ENCODE peak calls at places on chromosomes 13 and 19, in four cellular contexts. R is fibroblast of the aortic adventitia, V is cardiac fibroblast, S is kidney epithelial cell. Y is an unnamed sample.
A peak's percentile ranks its signal among the peaks of the same experiment; 100 is the strongest.

GRCh38 chr13:98232456-98232855 is 55.4 kb upstream of the RNF113B start:
- DNase-seq in R (no peak), V (no peak), S (no peak), Y (no peak)

GRCh38 chr19:12200020-12200419 is 37.1 kb downstream of the ZNF136 start:
- DNase-seq in R (no peak), V (no peak), S (no peak), Y (no peak)

GRCh38 chr13:27396252-27396846 is 28.1 kb upstream of the GTF3A start:
- DNase-seq in R (no peak), V (no peak), S (no peak), Y (no peak)

GRCh38 chr19:8654591-8655339 is 24.3 kb downstream of the NFILZ start:
- DNase-seq in R (peak; percentile 45), V (peak; percentile 50), S (no peak), Y (no peak)

GRCh38 chr19:49514151-49514550 is 1.7 kb downstream of the FCGRT start:
- DNase-seq in R (no peak), V (no peak), S (no peak), Y (no peak)

GRCh38 chr13:100722517-100722916 is 47.9 kb upstream of the TMTC4 start:
- DNase-seq in R (no peak), V (no peak), S (no peak), Y (no peak)

GRCh38 chr19:7658219-7658686 is 10.6 kb upstream of the RETN start:
- DNase-seq in R (no peak), V (no peak), S (no peak), Y (no peak)

GRCh38 chr19:17394891-17395415 is 957 bp upstream of the CCDC194 start:
- DNase-seq in R (no peak), V (peak; percentile 60), S (no peak), Y (no peak)

GRCh38 chr13:110887242-110887954 is 27.5 kb downstream of the ANKRD10 start:
- DNase-seq in R (no peak), V (no peak), S (no peak), Y (no peak)

GRCh38 chr19:5154129-5154798 is 185.4 kb downstream of the KDM4B start:
- DNase-seq in R (no peak), V (peak; percentile 22), S (no peak), Y (no peak)

GRCh38 chr19:4709440-4710280 is 14.0 kb downstream of the DPP9 start:
- DNase-seq in R (no peak), V (no peak), S (no peak), Y (no peak)

GRCh38 chr13:46180393-46180792 is 1.6 kb downstream of the LCP1 start:
- DNase-seq in R (no peak), V (no peak), S (no peak), Y (no peak)

GRCh38 chr13:85093808-85094207 is 705.4 kb downstream of the SLITRK6 start:
- DNase-seq in R (no peak), V (peak; percentile 31), S (no peak), Y (no peak)

GRCh38 chr19:40445945-40446784 is 2.0 kb upstream of the SERTAD3 start:
- DNase-seq in R (no peak), V (no peak), S (no peak), Y (no peak)

GRCh38 chr13:89627991-89628390 is 1719.5 kb upstream of the MIR17HG start:
- DNase-seq in R (no peak), V (no peak), S (peak; percentile 54), Y (no peak)

GRCh38 chr13:25371158-25371557 is 616 bp upstream of the ATP8A2 start:
- DNase-seq in R (no peak), V (no peak), S (no peak), Y (no peak)

GRCh38 chr19:46493236-46494114 is 2.2 kb downstream of the PNMA8B start:
- DNase-seq in R (peak; percentile 11), V (no peak), S (no peak), Y (no peak)

DNA sequence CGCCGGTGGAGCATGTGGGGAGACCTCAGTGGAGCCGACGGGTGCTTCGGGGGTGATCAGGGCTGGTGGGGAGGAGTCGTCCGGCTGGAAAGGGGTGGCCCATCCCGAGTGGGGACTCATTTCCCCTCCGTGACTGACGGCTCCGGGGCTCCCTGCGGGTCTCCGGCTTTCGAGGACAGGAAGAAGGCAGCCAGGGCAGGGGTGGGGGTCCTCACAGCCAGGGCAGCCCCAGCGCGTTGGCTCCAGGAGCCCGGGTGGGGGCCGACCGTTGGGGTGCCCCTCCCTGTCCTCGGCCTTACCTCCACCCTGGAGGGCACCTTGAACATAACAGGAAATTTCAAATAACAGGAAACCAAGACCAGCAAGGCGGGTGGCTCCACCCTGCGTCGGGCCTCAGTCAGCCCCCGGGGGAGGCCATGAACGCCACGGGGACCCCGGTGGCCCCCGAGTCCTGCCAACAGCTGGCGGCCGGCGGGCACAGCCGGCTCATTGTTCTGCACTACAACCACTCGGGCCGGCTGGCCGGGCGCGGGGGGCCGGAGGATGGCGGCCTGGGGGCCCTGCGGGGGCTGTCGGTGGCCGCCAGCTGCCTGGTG is at the start of gene S1PR4:
- DNase-seq in R (no peak), V (no peak), S (no peak), Y (no peak)
- H3K4me3 ChIP-seq in R (no peak within 1 kb of the TSS), V (no peak within 1 kb of the TSS), S (no peak within 1 kb of the TSS), Y (no peak within 1 kb of the TSS)

GRCh38 chr13:43879323-43880181 is at the start of the genes CCDC122 and LACC1:
- DNase-seq in R (peak; percentile 76), V (peak; percentile 86), S (peak; percentile 35), Y (peak; percentile 29)
- TF ChIP-seq CTCF in R (no peak), V (no peak), S (no peak), Y (no peak)

GRCh38 chr19:2579678-2580280 is 103.9 kb downstream of the GADD45B start:
- DNase-seq in R (no peak), V (no peak), S (no peak), Y (no peak)
- H3K4me3 ChIP-seq in R (peak overlapping the region; percentile 57), V (peak overlapping the region; percentile 27), S (no peak overlapping the region), Y (peak overlapping the region; percentile 52)

DNA sequence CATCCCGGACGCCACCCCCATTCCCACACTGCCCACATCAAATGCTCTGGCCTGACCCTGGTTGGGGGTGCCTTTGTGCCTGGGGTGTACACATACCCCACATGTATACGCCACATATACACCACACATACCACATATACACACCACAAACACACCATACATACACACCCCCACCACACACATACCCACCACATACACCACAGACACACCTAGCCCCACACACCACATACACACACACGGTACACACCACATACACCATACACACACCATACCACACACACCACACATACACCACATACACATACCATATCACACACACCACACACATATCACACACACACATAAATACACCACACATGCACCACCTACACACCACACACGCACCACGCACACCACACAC is 10.2 kb downstream of the ERFL start:
- DNase-seq in R (no peak), V (no peak), S (no peak), Y (no peak)
- TF ChIP-seq CTCF in R (no peak), V (no peak), S (no peak), Y (no peak)

DNA sequence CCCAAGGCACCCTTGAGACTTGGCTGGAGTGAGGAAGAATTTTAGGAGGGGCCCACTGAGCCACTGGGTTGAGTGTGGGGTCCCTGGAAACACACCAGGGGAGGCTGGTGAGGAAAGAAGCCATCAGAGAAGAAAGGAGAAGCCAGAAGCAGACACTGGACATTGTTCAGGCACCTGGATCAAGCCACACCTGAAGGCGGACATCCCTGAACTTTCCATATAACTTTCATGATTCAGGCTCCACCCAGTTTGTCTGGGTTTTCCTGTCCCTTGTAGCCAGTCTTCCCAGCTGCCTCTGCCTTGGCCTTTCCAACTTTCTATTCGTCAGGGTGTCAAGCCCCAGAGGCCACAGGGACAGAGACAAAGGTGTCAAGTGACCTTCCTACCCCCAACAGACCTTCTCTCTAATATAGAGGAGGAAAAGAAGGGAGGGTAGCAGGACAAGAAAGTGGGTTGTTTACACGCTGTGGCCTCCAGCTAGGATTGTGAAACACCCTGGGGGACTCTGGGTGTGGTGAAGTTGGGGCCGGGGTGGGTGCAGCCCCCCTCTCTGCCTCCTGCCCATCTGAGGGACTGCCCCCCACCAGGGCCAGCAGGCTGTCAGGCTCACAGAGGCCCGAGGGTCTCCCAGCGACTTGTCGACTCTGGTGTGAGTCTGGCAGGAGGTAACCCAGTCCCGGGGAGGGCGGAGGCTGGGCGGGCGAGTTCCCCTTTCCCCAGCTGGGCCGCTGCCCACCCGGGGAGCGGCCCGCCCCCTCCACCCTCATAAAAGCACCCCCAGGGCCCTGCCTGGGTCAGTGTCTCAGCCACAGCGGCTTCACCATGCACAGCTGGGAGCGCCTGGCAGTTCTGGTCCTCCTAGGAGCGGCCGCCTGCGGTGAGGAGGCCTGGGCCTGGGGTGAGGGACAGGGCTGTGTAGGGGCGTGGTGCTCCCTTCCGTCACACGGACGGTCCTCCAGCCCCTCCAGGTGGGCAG is at the start of gene CFD:
- DNase-seq in R (peak; percentile 24), V (peak; percentile 46), S (no peak), Y (no peak)
- H3K4me3 ChIP-seq in R (peak within 1 kb of the TSS; percentile 56), V (no peak within 1 kb of the TSS), S (peak within 1 kb of the TSS; percentile 34), Y (peak within 1 kb of the TSS; percentile 33)

Y was measured in AG09309.